ENCODE peak calls at places on chromosome 4, in eight cellular contexts. Y is OCI-LY7, W is SK-N-SH, R is PC-3, S is GM23248, T is neural progenitor cell, Q is GM23338, Z is MM.1S. E is an unnamed sample.

GRCh38 chr4:16027114-16027513 is 56.7 kb downstream of the PROM1 start:
- DNase-seq in Y (no peak), W (no peak), R (peak), S (no peak), T (no peak), Q (no peak), Z (no peak), E (no peak)

GRCh38 chr4:137627938-137628460 is 95.7 kb upstream of the PCDH18 start:
- DNase-seq in Y (no peak), W (no peak), R (peak), S (no peak), T (no peak), Q (no peak), Z (no peak), E (no peak)

GRCh38 chr4:111991163-111991562 is 154.1 kb upstream of the FAM241A start:
- DNase-seq in Y (peak), W (no peak), R (no peak), S (no peak), T (no peak), Q (no peak), Z (peak), E (no peak)

GRCh38 chr4:128169245-128169644 is 108.1 kb downstream of the LARP1B start:
- DNase-seq in Y (no peak), W (no peak), R (no peak), S (no peak), T (no peak), Q (no peak), Z (no peak), E (no peak)

GRCh38 chr4:73589261-73589847 is 30.9 kb downstream of the RASSF6 start:
- DNase-seq in Y (no peak), W (no peak), R (peak), S (peak), T (no peak), Q (no peak), Z (peak), E (no peak)

GRCh38 chr4:47462799-47463234 is 685 bp downstream of the COMMD8 start:
- DNase-seq in Y (peak), W (peak), R (no peak), S (peak), T (no peak), Q (no peak), Z (peak), E (no peak)

GRCh38 chr4:102586644-102587021 is 85.5 kb downstream of the NFKB1 start:
- DNase-seq in Y (no peak), W (no peak), R (no peak), S (no peak), T (no peak), Q (no peak), Z (peak), E (no peak)

GRCh38 chr4:154928640-154929257 is 147.7 kb downstream of the RBM46 start:
- DNase-seq in Y (no peak), W (peak), R (peak), S (peak), T (peak), Q (peak), Z (no peak), E (peak)

GRCh38 chr4:78138252-78138651 is 81.1 kb downstream of the FRAS1 start:
- DNase-seq in Y (no peak), W (no peak), R (no peak), S (no peak), T (no peak), Q (no peak), Z (no peak), E (no peak)

GRCh38 chr4:73853246-73853704 is at the start of gene PF4V1:
- DNase-seq in Y (no peak), W (no peak), R (no peak), S (peak), T (peak), Q (peak), Z (no peak), E (no peak)

GRCh38 chr4:84498203-84499026 is 677 bp downstream of the NKX6-1 start:
- DNase-seq in Y (no peak), W (peak), R (peak), S (peak), T (peak), Q (peak), Z (peak), E (peak)

GRCh38 chr4:26020083-26020668 is 106.2 kb downstream of the SMIM20 start:
- DNase-seq in Y (no peak), W (no peak), R (peak), S (peak), T (no peak), Q (no peak), Z (no peak), E (no peak)

GRCh38 chr4:1413687-1414479 is 7.6 kb upstream of the NKX1-1 start:
- DNase-seq in Y (no peak), W (peak), R (no peak), S (no peak), T (no peak), Q (peak), Z (no peak), E (no peak)

GRCh38 chr4:42080284-42080683 is 72.2 kb downstream of the BEND4 start:
- DNase-seq in Y (no peak), W (no peak), R (no peak), S (no peak), T (no peak), Q (no peak), Z (no peak), E (no peak)

GRCh38 chr4:76307670-76308014 is 1.1 kb downstream of the STBD1 start:
- DNase-seq in Y (no peak), W (peak), R (no peak), S (peak), T (no peak), Q (no peak), Z (peak), E (no peak)

GRCh38 chr4:158172558-158173258 is at the start of gene GASK1B:
- DNase-seq in Y (peak), W (peak), R (peak), S (peak), T (peak), Q (peak), Z (peak), E (peak)

GRCh38 chr4:20078644-20079043 is 173.1 kb upstream of the SLIT2 start:
- DNase-seq in Y (no peak), W (no peak), R (no peak), S (no peak), T (no peak), Q (peak), Z (no peak), E (no peak)

GRCh38 chr4:7594013-7594412 is 159.3 kb upstream of the PSAPL1 start:
- DNase-seq in Y (no peak), W (peak), R (no peak), S (no peak), T (no peak), Q (no peak), Z (no peak), E (no peak)

GRCh38 chr4:188146618-188147017 is 7.4 kb downstream of the TRIML1 start:
- DNase-seq in Y (no peak), W (no peak), R (no peak), S (no peak), T (no peak), Q (no peak), Z (no peak), E (no peak)

GRCh38 chr4:66307641-66308438 is 637.6 kb upstream of the EPHA5 start:
- DNase-seq in Y (no peak), W (no peak), R (no peak), S (no peak), T (no peak), Q (no peak), Z (no peak), E (no peak)

GRCh38 chr4:176054942-176055341 is 10.7 kb upstream of the WDR17 start:
- DNase-seq in Y (peak), W (no peak), R (no peak), S (no peak), T (no peak), Q (peak), Z (peak), E (no peak)

DNA sequence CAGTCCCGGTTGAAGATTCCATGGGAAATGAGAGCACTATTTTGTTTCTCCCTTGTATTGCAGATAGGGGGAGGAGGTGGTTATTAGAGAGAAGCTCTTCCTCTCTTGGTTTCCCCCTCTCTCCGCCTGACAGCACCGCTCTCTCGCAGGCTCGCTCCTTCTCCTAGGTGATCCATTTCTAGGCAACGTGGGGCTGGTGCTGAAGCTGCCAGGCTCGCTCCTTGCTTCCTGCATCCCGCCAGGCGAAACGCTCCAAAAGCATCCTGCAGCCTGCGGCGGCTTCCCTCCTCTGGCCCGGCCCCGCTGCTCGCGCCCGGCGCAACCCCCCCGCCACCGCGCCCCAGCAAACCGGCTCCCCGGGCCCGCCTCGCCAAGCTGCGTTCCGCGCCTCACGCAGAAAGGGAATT is at the start of gene GRID2:
- DNase-seq in Y (no peak), W (peak), R (peak), S (peak), T (peak), Q (peak), Z (no peak), E (peak)
- H3K4me3 ChIP-seq in Y (no peak), W (peak), R (peak), S (no peak), T (peak), Q (peak), Z (peak), E (peak)

GRCh38 chr4:43763029-43763610 is 685.5 kb downstream of the KCTD8 start:
- DNase-seq in Y (no peak), W (no peak), R (no peak), S (peak), T (peak), Q (peak), Z (no peak), E (no peak)

GRCh38 chr4:43754566-43754965 is 694.0 kb downstream of the KCTD8 start:
- DNase-seq in Y (no peak), W (no peak), R (no peak), S (no peak), T (no peak), Q (no peak), Z (no peak), E (no peak)

DNA sequence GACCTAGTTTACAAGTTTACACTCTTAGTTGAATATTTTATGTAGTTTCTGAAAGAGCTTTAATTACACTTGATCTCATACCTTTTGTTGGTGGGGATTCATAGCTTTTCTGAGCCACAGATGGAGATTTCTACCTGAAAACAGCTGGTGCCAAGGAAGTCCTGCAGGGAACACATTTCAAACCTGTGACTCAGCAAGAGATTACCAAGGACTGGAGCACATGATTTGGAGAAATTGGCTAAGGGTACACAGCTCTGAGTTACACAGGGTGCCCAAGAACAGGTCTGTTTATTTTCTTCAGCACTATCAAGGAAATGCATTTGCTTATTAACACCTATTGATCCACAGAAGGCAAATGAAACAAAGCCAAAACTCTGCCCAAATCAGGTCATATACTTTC is 691.5 kb downstream of the KCTD8 start:
- DNase-seq in Y (no peak), W (no peak), R (no peak), S (peak), T (no peak), Q (peak), Z (no peak), E (no peak)
- TF ChIP-seq EZH2phosphoT487 in Y (no peak), W (no peak), R (no peak), S (no peak), T (no peak), Q (no peak), Z (no peak), E (no peak)

DNA sequence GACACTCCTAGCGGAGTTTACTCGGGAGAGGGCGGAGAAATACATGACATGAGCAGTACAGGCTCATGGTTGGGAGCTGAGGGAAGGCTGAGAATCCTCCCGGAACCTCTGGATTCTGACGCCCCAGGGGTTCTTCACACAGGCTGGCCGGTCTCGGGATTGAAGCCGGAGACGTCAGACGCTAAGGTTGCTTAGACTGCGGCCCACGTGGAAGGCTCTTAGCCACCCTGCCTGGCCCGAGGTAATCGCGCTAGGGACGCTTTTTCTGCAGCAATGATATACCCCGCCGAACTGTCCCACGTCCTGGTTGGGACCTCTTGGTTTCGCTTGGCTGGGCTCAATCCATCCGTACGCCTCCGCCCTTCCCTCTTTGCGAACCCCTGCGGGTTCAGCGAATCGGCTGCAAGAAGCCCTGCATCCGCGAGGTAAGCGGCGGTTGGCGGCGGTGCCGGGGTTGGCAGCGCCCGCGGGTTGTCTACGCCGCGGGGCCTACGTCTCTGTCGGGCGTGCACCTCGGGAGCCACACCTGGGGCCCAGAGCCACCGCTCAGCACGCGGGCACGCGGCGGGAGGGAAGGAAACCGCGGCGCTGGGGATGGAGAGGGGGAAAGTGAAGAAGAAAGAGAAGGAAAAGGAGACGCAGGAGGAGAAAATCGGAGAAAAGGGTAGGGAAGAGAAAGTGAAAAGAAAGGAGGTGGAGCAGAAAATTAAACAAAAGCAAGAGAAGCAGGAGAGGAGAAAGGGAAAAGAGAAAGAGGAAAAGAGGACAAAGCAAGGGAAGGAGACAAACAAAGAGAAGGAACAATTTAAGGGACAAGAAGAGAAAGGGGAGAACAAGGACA is at the start of gene ARL9:
- DNase-seq in Y (no peak), W (peak), R (peak), S (peak), T (peak), Q (peak), Z (no peak), E (no peak)
- H3K4me3 ChIP-seq in Y (no peak), W (no peak), R (peak), S (peak), T (peak), Q (peak), Z (no peak), E (no peak)

DNA sequence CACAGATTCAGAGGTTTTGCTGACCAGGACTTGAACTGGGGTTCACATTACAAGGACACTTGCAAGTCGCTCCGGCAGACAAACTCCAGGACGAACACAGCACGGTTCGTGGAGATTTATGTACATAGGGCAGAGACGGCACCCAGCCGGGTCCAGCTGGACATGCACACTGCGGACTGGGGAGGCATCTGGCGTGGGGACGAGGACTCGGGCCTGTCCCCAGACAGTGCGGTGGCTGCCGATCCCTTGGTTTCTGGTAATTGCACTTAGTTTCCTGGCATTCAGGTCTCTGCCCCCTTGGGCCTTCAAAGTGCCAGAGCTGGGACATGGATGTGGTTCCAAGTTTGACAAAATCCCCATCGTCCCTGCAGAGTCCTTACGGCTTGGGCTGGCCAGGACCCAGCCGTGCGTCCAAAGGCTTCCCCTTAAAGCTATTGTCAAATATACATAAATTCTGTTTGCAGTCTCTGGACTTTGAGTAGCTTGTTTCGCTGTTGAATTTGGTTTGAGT is 6.3 kb upstream of the C4orf50 start:
- DNase-seq in Y (no peak), W (no peak), R (no peak), S (no peak), T (no peak), Q (no peak), Z (no peak), E (no peak)
- TF ChIP-seq EZH2phosphoT487 in Y (no peak), W (no peak), R (no peak), S (no peak), T (no peak), Q (no peak), Z (no peak), E (no peak)

DNA sequence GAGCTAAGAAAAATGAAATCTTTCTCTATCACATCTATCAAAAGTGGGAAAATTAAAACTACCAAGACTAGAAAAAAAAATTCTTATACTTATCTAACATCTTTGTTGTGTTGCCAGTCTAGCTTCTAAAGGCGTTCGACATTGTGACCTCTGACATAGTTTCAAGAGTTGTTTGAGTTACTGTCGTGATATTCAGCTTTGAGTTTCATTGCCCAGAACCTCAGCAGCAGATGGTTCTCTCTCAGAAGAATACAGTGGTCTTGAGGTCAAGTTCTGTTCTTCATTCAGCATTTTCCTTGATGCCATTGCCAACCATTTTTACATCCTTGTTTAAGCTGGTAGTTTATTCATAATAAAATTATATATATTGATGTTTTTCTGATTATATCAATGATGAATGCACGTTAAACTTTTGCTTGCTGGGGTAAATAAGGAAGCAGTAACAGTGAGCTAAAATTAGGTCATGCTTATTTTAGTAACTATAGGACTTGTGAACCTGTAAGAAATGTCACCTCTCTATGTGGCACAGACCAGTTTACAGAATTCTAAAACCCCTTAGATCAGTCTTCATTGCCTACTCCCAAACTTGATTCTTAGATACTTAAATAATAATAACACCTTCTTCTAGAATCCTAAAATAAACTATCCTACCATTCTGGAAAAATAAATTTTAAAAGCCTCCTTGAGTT is 23.1 kb upstream of the SMIM31 start:
- DNase-seq in Y (no peak), W (no peak), R (no peak), S (no peak), T (no peak), Q (no peak), Z (peak), E (no peak)
- H3K4me3 ChIP-seq in Y (no peak), W (no peak), R (no peak), S (no peak), T (no peak), Q (no peak), Z (no peak), E (no peak)

GRCh38 chr4:71062436-71062835 is 69.0 kb downstream of the DCK start:
- DNase-seq in Y (no peak), W (no peak), R (no peak), S (no peak), T (no peak), Q (no peak), Z (no peak), E (no peak)
- TF ChIP-seq EZH2phosphoT487 in Y (no peak), W (no peak), R (no peak), S (no peak), T (no peak), Q (no peak), Z (no peak), E (no peak)

DNA sequence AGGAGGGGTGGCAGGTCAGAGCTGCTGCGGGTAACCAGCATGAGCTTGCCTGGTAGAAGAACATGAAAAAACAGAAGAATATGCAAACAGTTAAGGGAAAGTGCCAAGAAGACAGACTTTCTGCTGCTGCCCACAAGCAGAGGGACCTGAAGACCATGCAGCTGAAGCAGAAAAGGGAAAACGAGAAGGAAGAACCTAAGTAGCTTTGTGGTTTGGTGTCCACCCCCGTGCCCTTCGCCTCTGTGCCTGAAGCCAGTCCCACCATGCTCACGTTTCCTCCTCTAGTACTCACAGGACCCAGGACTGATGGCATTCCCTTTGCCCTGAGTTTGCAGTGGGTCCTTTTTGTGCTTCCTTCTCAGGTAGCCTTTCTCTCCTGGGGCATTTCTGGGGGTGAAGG is 62.8 kb downstream of the UBA6 start:
- DNase-seq in Y (no peak), W (no peak), R (no peak), S (no peak), T (no peak), Q (no peak), Z (no peak), E (no peak)
- H3K4me3 ChIP-seq in Y (no peak), W (no peak), R (no peak), S (no peak), T (no peak), Q (no peak), Z (no peak), E (no peak)

DNA sequence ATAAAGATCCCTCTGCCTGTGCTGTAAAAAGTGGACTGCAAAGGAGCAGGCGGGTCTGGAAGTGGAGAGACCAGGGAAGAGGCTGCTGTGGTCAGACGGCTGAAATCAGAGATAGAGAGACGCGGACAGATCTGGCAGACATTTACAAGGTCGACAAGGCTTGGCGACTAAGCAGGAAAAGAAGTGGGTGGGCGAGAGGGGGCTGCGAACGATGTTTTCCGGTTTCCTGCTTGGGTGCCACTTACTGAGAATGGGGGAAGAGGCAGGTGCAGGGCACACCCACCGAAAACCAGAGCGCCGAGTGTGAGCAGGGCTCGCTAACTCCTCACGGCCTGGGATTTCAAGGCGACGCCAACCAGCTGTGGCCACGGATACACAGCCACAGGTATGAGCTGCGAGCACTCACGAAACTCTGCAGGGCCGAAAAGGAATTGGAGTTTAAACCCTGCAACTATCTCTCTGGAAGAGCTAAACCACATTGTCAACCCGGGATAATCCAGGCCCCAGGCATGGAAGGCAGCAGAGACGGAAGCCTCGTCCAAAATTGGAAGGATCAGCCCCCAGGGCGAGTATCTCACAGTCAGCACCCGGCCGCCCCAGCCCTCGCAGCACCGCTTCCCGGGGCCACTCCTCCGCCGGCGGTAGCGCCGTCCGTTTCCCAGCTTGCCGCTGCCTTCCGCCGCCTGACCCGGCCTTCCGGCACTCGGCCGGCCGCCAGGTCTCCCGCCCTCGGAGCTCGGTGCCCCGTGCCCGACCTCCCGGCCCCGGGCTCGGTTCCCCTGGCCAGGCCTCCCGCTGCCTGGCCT is 824 bp downstream of the CASP3 start:
- DNase-seq in Y (peak), W (peak), R (peak), S (peak), T (peak), Q (peak), Z (peak), E (no peak)
- TF ChIP-seq EZH2phosphoT487 in Y (no peak), W (no peak), R (no peak), S (no peak), T (no peak), Q (no peak), Z (no peak), E (no peak)